ENCODE peak calls at places on chromosomes 3 and 15, in four cellular contexts. H is sigmoid colon, M is neural crest cell, Z is epithelial cell of esophagus. F is an unnamed sample.

GRCh38 chr15:79743032-79743431 is 153.8 kb downstream of the MTHFS start:
- DNase-seq in M (no peak), H (no peak), Z (no peak), F (no peak)

GRCh38 chr3:110157221-110157620 is 819.9 kb upstream of the DPPA4 start:
- DNase-seq in M (no peak), H (no peak), Z (no peak), F (no peak)

GRCh38 chr3:23992051-23992628 is 47.1 kb downstream of the NR1D2 start:
- DNase-seq in Z (peak; percentile 79), H (no peak), M (no peak), F (no peak)

GRCh38 chr15:35383511-35383910 is 162.5 kb downstream of the DPH6 start:
- DNase-seq in M (no peak), H (no peak), Z (peak; percentile 29), F (no peak)

GRCh38 chr15:77019476-77020331 is 24.8 kb downstream of the PSTPIP1 start:
- DNase-seq in M (no peak), H (no peak), Z (no peak), F (peak; percentile 53)

GRCh38 chr15:56052389-56053045 is 59.1 kb upstream of the NEDD4 start:
- DNase-seq in M (no peak), Z (peak; percentile 59), H (no peak), F (no peak)

GRCh38 chr3:52349611-52350395 is 33.7 kb downstream of the DNAH1 start:
- DNase-seq in Z (no peak), M (no peak), H (no peak), F (peak; percentile 85)

GRCh38 chr15:60673918-60674558 is 195.1 kb upstream of the ICE2 start:
- DNase-seq in Z (peak; percentile 85), M (no peak), H (peak; percentile 76), F (no peak)

GRCh38 chr3:175338775-175339535 is 479.8 kb downstream of the NAALADL2 start:
- DNase-seq in M (no peak), Z (peak; percentile 79), H (no peak), F (no peak)

GRCh38 chr15:44450172-44450571 is 22.7 kb downstream of the CTDSPL2 start:
- DNase-seq in H (no peak), M (no peak), Z (no peak), F (no peak)

GRCh38 chr3:155179966-155180757 is 100.0 kb downstream of the MME start:
- DNase-seq in Z (no peak), M (no peak), H (no peak), F (no peak)

GRCh38 chr15:72117448-72117697 is 577 bp downstream of the MYO9A start:
- DNase-seq in M (no peak), H (peak; percentile 92), Z (peak; percentile 82), F (peak; percentile 93)

GRCh38 chr3:26236991-26237682 is 385.4 kb upstream of the LRRC3B start:
- DNase-seq in Z (no peak), H (no peak), M (no peak), F (no peak)

GRCh38 chr3:141710888-141711616 is 27.0 kb upstream of the RNF7 start:
- DNase-seq in H (no peak), Z (peak; percentile 53), M (no peak), F (no peak)

GRCh38 chr15:66883322-66883911 is 181.4 kb downstream of the SMAD6 start:
- DNase-seq in Z (peak; percentile 99), H (peak; percentile 97), M (no peak), F (peak; percentile 97)

GRCh38 chr3:27176256-27176655 is 192.9 kb downstream of the NEK10 start:
- DNase-seq in M (no peak), Z (no peak), H (no peak), F (no peak)

GRCh38 chr3:64188810-64189560 is 36.3 kb downstream of the PRICKLE2 start:
- DNase-seq in H (peak; percentile 76), Z (peak; percentile 93), M (no peak), F (no peak)

GRCh38 chr15:60933914-60934885 is 294.9 kb downstream of the RORA start:
- DNase-seq in Z (peak; percentile 52), H (no peak), M (no peak), F (no peak)

GRCh38 chr15:100340721-100341661 is 784 bp downstream of the ADAMTS17 start:
- DNase-seq in Z (no peak), H (no peak), M (no peak), F (peak; percentile 75)

GRCh38 chr3:195911041-195911945 is 2.9 kb upstream of the TNK2 start:
- DNase-seq in H (peak; percentile 26), Z (peak; percentile 56), M (no peak), F (peak; percentile 40)

GRCh38 chr3:195908439-195909293 is at the start of gene TNK2:
- DNase-seq in M (no peak), H (peak; percentile 72), Z (peak; percentile 46), F (peak; percentile 91)

GRCh38 chr3:195910499-195910845 is 2.1 kb upstream of the TNK2 start:
- DNase-seq in M (no peak), Z (no peak), H (peak; percentile 57), F (peak; percentile 64)

GRCh38 chr3:195909294-195909644 is 918 bp upstream of the TNK2 start:
- DNase-seq in Z (no peak), M (no peak), H (no peak), F (no peak)

DNA sequence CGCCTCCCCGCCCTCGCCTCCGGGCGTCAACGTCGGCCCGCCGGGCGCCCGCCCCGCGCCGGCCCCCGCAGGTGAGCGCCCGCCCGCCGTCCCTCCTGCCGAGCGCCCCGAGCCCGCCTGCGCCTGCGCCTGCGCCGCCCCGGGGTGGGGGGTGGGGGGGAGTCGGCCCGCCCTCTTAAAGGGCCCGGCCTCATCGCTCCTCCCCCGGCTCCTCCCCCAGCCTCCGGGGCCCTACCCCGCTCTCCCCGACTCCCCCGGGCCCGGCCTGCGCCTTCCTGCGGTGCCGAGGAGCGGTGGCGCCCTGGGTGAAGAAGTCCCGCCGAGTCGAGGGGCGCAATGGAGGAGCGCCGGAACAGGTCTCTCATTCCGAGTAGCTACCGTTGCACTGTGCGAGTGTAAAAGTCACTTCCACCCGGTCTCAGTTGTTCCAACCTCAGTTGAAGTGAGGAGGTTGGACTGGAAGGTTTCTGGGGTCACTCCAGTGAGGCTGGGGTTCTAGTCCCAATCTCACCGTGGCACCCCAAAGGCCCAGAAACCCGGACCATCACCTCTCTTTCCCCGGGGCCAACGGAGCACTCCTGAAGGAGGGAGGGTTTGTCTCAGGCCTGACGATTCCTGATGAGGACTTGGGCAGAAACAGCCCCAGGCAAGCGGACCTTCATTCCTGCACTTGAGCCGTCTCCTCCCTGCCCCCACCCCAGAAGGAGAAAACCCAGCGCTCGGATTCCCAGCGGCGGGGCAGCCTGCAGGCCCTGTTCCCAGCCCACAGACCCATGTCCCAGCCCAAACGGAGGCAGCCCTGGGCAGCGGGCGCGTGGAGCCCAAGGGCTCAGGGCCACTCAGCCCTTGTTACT is 1.5 kb upstream of the TNK2 start:
- DNase-seq in Z (peak; percentile 87), M (peak; percentile 60), H (peak; percentile 94), F (peak; percentile 92)
- TF ChIP-seq CTCF in Z (no peak), M (no peak), H (no peak), F (peak; percentile 4)

DNA sequence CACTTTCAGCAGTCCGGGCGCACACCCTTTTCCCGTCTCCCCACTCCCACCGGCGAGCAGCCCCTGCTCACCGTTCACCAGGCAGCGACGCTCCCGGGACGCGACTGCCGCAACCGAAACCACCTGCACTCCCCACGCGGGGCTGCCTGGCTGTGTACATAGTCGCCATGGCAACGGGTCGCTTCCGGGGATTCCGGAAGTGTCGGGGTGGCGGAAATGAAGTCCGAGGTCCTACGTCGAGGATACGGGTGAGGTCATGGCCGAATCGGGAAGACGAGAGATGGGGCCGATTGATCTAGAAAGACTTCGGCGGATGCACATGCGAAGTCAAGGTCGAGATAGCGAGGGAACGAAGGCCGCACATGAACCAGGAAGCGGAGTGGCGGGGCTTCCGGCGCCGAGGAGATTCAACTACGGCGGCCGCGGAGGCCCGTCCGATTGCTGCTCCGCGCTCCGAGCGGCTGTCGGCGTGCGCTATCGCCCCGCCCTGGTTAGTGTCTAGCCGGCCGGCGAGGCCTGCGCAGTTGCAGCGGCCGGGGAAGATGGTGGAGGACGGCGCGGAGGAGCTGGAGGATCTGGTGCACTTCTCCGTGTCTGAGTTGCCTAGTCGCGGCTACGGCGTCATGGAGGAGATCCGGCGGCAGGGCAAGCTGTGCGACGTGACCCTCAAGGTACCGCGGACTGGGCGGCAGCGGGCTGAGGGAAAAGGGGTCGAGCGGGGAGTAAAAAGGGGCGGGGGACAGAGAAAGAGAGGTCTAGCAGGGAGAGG is at the start of the genes KIF9 and KLHL18:
- DNase-seq in M (peak; percentile 84), Z (peak; percentile 95), H (peak; percentile 97), F (peak; percentile 96)
- TF ChIP-seq CTCF in M (no peak), Z (no peak), H (no peak), F (no peak)

GRCh38 chr3:128799650-128800049 is 73.7 kb downstream of the RAB7A start:
- DNase-seq in Z (no peak), M (no peak), H (no peak), F (no peak)

GRCh38 chr3:128800241-128801187 is 74.5 kb downstream of the RAB7A start:
- DNase-seq in M (no peak), H (no peak), Z (no peak), F (no peak)

GRCh38 chr3:128794067-128794768 is 68.2 kb downstream of the RAB7A start:
- DNase-seq in H (no peak), Z (peak; percentile 98), M (no peak), F (no peak)

GRCh38 chr3:128794788-128795649 is 69.0 kb downstream of the RAB7A start:
- DNase-seq in M (peak; percentile 48), Z (peak; percentile 74), H (peak; percentile 71), F (no peak)
- TF ChIP-seq CTCF in M (peak; percentile 84), Z (peak; percentile 83), H (peak; percentile 79), F (peak; percentile 87)

GRCh38 chr3:36969085-36969484 is 23.8 kb downstream of the EPM2AIP1 start:
- DNase-seq in Z (no peak), M (no peak), H (no peak), F (no peak)

GRCh38 chr3:36969540-36970432 is 23.1 kb downstream of the EPM2AIP1 start:
- DNase-seq in H (no peak), Z (peak; percentile 92), M (peak; percentile 46), F (no peak)

GRCh38 chr3:36972163-36972562 is 20.8 kb downstream of the EPM2AIP1 start:
- DNase-seq in Z (no peak), H (no peak), M (no peak), F (no peak)

GRCh38 chr3:36973141-36973540 is 19.8 kb downstream of the EPM2AIP1 start:
- DNase-seq in H (no peak), M (no peak), Z (no peak), F (no peak)
- TF ChIP-seq CTCF in H (no peak), M (no peak), Z (no peak), F (no peak)

GRCh38 chr15:50051811-50052419 is 67.1 kb downstream of the ATP8B4 start:
- DNase-seq in Z (peak; percentile 87), M (peak; percentile 39), H (peak; percentile 76), F (no peak)
- TF ChIP-seq CTCF in Z (peak; percentile 75), M (peak; percentile 78), H (peak; percentile 72), F (peak; percentile 87)

GRCh38 chr3:31793821-31794220 is 187.2 kb downstream of the OSBPL10 start:
- DNase-seq in Z (no peak), M (no peak), H (no peak), F (no peak)

GRCh38 chr3:31800436-31800835 is 180.6 kb downstream of the OSBPL10 start:
- DNase-seq in Z (no peak), H (no peak), M (no peak), F (no peak)

GRCh38 chr3:31804251-31805051 is 176.6 kb downstream of the OSBPL10 start:
- DNase-seq in Z (peak; percentile 39), M (no peak), H (no peak), F (no peak)

GRCh38 chr3:31802981-31803380 is 178.1 kb downstream of the OSBPL10 start:
- DNase-seq in M (no peak), H (no peak), Z (no peak), F (no peak)

GRCh38 chr3:31798840-31799239 is 182.2 kb downstream of the OSBPL10 start:
- DNase-seq in Z (no peak), M (no peak), H (no peak), F (no peak)
- TF ChIP-seq CTCF in Z (no peak), M (no peak), H (no peak), F (no peak)